ENCODE peak calls at places on chromosomes 4 and X, in six cellular contexts. U, Y, H, N, E and R are unnamed samples.

GRCh38 chr4:104418313-104418712 is 76.4 kb downstream of the CXXC4 start:
- DNase-seq in U (no peak), Y (no peak), H (no peak), N (no peak), E (no peak), R (no peak)

GRCh38 chrX:154546354-154547244 is at the start of gene G6PD:
- DNase-seq in U (peak), Y (peak), H (no peak), N (peak), E (no peak), R (peak)

GRCh38 chr4:130808492-130808891 is 1712.5 kb downstream of the C4orf33 start:
- DNase-seq in U (no peak), Y (peak), H (no peak), N (no peak), E (no peak), R (no peak)

GRCh38 chr4:47936336-47936735 is 22.0 kb upstream of the NFXL1 start:
- DNase-seq in U (no peak), Y (no peak), H (no peak), N (no peak), E (no peak), R (no peak)

GRCh38 chr4:25670991-25671390 is 15.3 kb downstream of the SLC34A2 start:
- DNase-seq in U (no peak), Y (no peak), H (no peak), N (no peak), E (no peak), R (no peak)

GRCh38 chrX:108312938-108313337 is 125.3 kb downstream of the COL4A6 start:
- DNase-seq in U (no peak), Y (peak), H (no peak), N (no peak), E (no peak), R (no peak)

GRCh38 chr4:73676881-73677323 is 56.7 kb upstream of the RASSF6 start:
- DNase-seq in U (no peak), Y (peak), H (no peak), N (no peak), E (no peak), R (peak)

GRCh38 chr4:53346920-53347852 is 18.7 kb downstream of the SCFD2 start:
- DNase-seq in U (no peak), Y (peak), H (no peak), N (no peak), E (no peak), R (no peak)

GRCh38 chr4:167831853-167832252 is 260.5 kb upstream of the ANXA10 start:
- DNase-seq in U (no peak), Y (no peak), H (no peak), N (no peak), E (no peak), R (no peak)

GRCh38 chrX:119755981-119756533 is 2.3 kb upstream of the SOWAHD start:
- DNase-seq in U (peak), Y (no peak), H (no peak), N (peak), E (no peak), R (peak)

GRCh38 chr4:89708903-89709361 is 128.0 kb downstream of the SNCA start:
- DNase-seq in U (no peak), Y (peak), H (no peak), N (no peak), E (peak), R (peak)

GRCh38 chr4:128271551-128271950 is 16.1 kb downstream of the PGRMC2 start:
- DNase-seq in U (no peak), Y (no peak), H (no peak), N (no peak), E (no peak), R (no peak)

GRCh38 chrX:45710081-45710801 is 509.6 kb upstream of the DIPK2B start:
- DNase-seq in U (peak), Y (peak), H (no peak), N (peak), E (no peak), R (peak)